ENCODE peak calls at places on chromosomes 3 and 15, in seven cellular contexts. P, H, R, O, Z, F and X are unnamed samples.

GRCh38 chr3:50133283-50133615 is 21.9 kb upstream of the SEMA3F start:
- DNase-seq in F (no peak), O (no peak), R (no peak), H (no peak), P (no peak), Z (no peak), X (no peak)

GRCh38 chr3:134620476-134621115 is 30.2 kb downstream of the KY start:
- DNase-seq in O (no peak), R (no peak), P (no peak), H (no peak), F (no peak), Z (no peak), X (no peak)

GRCh38 chr3:380801-381200 is 184.2 kb downstream of the CHL1 start:
- DNase-seq in O (no peak), H (no peak), R (no peak), P (no peak), Z (no peak), F (no peak), X (no peak)

GRCh38 chr3:134708671-134709070 is 57.8 kb upstream of the KY start:
- DNase-seq in F (no peak), H (no peak), R (no peak), O (no peak), P (no peak), Z (peak; percentile 16), X (no peak)

GRCh38 chr3:189369636-189370035 is 197.9 kb downstream of the TPRG1 start:
- DNase-seq in H (no peak), Z (no peak), F (no peak), O (no peak), R (no peak), P (no peak), X (no peak)

GRCh38 chr3:43644443-43644842 is 22.6 kb upstream of the ANO10 start:
- DNase-seq in P (no peak), O (no peak), Z (no peak), F (no peak), R (no peak), H (no peak), X (no peak)

GRCh38 chr15:74032606-74033561 is 38.4 kb downstream of the PML start:
- DNase-seq in H (no peak), O (no peak), P (no peak), Z (no peak), R (no peak), F (no peak), X (no peak)

GRCh38 chr15:98428253-98428989 is 219.9 kb upstream of the IGF1R start:
- DNase-seq in O (peak; percentile 76), F (peak; percentile 60), H (peak; percentile 88), Z (peak; percentile 61), R (peak; percentile 45), P (peak; percentile 58), X (peak; percentile 82)

GRCh38 chr3:140206196-140207040 is 271.4 kb downstream of the CLSTN2 start:
- DNase-seq in Z (peak; percentile 49), O (peak; percentile 88), F (no peak), P (no peak), H (no peak), R (no peak), X (no peak)

GRCh38 chr3:142724682-142725351 is 983 bp downstream of the TRPC1 start:
- DNase-seq in P (peak; percentile 4), H (peak; percentile 72), O (peak; percentile 74), F (peak; percentile 24), Z (peak; percentile 47), R (peak; percentile 21), X (peak; percentile 69)

GRCh38 chr3:29099296-29099695 is 181.6 kb upstream of the RBMS3 start:
- DNase-seq in O (peak; percentile 23), R (no peak), F (no peak), H (no peak), Z (no peak), P (no peak), X (no peak)

GRCh38 chr3:38460377-38461085 is 6.8 kb downstream of the ACVR2B start:
- DNase-seq in F (no peak), Z (no peak), H (no peak), P (no peak), O (peak; percentile 17), R (no peak), X (no peak)

GRCh38 chr3:113954091-113954685 is 6.4 kb downstream of the ZDHHC23 start:
- DNase-seq in Z (no peak), O (no peak), P (no peak), H (no peak), R (no peak), F (no peak), X (no peak)

GRCh38 chr15:26635105-26635504 is 137.8 kb downstream of the GABRB3 start:
- DNase-seq in F (no peak), P (no peak), O (no peak), H (no peak), Z (no peak), R (no peak), X (no peak)

GRCh38 chr15:80977627-80978036 is 12.0 kb downstream of the MESD start:
- DNase-seq in F (peak; percentile 22), Z (peak; percentile 49), O (peak; percentile 78), R (peak; percentile 77), P (peak; percentile 54), H (peak; percentile 87), X (peak; percentile 74)

DNA sequence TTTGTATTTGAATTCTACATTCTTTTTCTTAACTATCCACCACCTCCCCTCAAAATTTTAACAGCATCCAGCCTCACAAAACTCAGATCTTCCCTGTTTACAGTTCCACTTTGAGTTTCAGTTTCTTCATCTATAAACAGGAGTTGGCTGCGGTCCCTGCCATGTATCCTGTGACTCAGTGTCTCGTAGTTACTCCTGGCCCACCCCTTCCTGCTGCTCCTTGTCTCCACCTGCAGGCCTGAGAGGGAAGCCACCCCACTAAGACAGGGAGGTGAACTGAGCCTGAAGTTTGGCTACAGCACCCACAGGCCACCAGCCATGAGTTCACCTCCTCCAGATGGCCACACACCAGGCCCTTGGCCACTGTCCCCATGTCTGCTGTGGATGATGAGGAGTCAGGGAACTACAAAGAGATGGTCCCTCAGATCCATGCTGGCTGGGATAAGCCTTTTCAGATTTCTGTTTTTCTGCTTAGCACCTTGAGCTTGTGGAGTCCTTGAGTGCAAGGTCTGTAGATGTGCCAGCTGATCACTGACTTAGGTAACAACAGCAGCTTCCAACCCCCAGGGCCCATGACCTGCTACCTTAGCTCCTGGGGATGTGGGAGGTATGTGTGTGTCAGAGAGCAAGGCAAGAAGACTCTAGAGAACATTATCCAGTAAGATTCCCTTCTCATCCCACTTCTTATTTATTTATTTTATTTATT is 37.5 kb downstream of the CD86 start:
- DNase-seq in H (no peak), Z (peak; percentile 0), O (no peak), P (peak; percentile 11), F (no peak), R (peak; percentile 30), X (peak; percentile 72)
- TF ChIP-seq CTCF in H (peak; percentile 19), Z (peak; percentile 43), O (peak; percentile 60), P (no peak), F (no peak), R (no peak), X (peak; percentile 34)

DNA sequence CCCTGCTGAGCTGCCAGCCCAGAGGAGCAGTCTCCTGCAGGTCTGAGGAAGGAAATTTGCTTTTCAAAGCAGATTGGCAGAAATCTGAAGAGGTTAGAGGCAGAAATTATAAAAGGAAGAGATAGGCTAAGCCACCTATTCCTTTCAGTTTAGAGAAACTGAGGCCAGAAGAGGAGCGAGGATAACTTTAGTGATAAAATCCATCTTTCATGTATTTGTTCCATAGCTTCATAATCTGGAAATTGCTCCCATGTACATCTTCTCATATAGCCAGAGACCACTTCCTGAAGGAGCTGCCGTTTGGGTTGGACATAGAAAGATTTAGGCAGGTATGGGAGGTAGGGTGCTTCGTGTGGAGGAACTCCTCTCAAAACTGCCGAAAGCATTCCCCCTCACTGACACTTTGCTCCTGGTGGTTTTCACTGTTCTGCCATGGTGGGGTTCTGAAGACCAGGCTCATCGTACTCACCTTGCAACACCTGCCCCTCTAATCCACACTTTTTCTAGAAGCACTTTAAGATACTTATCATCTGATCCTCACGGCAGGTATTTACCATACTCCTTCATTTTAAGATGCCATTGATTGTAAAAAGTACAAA is 670 bp upstream of the ACAP2 start:
- DNase-seq in Z (no peak), P (no peak), R (no peak), F (no peak), H (no peak), O (no peak), X (no peak)
- TF ChIP-seq CTCF in Z (no peak), P (no peak), R (no peak), F (no peak), H (no peak), O (no peak), X (no peak)

GRCh38 chr3:42314411-42314810 is 48.4 kb upstream of the CCK start:
- DNase-seq in Z (no peak), F (no peak), R (no peak), O (no peak), P (no peak), H (no peak), X (no peak)
- TF ChIP-seq CTCF in Z (no peak), F (no peak), R (no peak), O (no peak), P (no peak), H (no peak), X (no peak)

DNA sequence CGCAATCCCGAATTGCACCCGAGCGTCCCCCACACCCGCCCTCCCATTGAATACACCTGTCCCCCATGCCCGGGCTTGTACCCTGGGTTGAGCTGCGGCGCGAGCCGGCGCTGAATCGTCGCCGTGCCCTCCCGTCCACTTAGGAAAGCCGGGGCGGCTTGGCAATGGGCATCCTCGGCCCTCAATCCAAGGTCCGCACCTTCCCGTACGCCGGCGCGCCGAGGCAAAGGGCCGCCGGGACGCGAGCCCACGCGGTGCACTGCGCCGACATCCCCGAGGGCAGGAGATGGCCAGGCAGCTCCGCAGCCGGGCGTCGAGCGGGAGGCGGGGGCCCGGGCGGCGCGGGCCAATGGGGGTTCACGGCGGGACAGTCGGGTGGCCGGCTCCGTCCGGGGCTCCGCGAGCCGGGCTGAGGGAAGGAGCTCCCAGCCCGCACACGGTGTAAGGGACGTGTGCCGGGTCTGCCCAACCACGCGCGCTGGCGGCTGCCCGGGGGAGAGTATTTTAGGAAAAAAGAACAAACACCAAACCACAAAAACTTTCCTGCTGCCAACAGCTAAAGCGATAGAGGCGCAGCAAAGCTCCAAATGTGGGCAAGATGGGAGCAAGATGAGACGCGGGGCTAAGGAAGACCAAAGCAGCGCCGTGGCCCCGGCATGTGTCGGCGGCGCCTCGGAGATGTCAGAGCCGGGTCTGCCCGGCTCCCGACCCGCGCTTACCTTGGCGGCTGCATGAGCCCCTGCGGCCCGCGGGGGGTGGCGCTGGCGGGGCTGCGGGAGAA is 621 bp downstream of the RGMA start:
- DNase-seq in F (no peak), P (no peak), Z (no peak), H (peak; percentile 59), O (peak; percentile 48), R (no peak), X (peak; percentile 70)
- TF ChIP-seq CTCF in F (no peak), P (no peak), Z (no peak), H (peak; percentile 66), O (no peak), R (no peak), X (no peak)